ENCODE peak calls at places on chromosome X, in ten cellular contexts. M is A549, Q is heart left ventricle, W is IMR-90, X is upper lobe of left lung, H is breast epithelium, E is transverse colon, F is HepG2, O is gastrocnemius medialis, J is Peyer's patch. B is an unnamed sample.

GRCh38 chrX:133868687-133869086 is 116.7 kb downstream of the GPC3 start:
- DNase-seq in M (no peak), Q (no peak), W (no peak), X (no peak), H (no peak), E (no peak), F (no peak), O (no peak), J (no peak), B (no peak)

GRCh38 chrX:133968109-133968508 is 17.3 kb downstream of the GPC3 start:
- DNase-seq in M (no peak), Q (no peak), W (no peak), X (no peak), H (no peak), E (no peak), F (no peak), O (no peak), J (no peak), B (no peak)

GRCh38 chrX:119605398-119605738 is 856 bp downstream of the NKRF start:
- DNase-seq in M (peak; percentile 28), Q (peak; percentile 26), W (no peak), X (no peak), H (no peak), E (no peak), F (peak; percentile 3), O (no peak), J (peak; percentile 32), B (no peak)

GRCh38 chrX:136130931-136131843 is 16.1 kb upstream of the FHL1 start:
- DNase-seq in M (peak; percentile 40), Q (no peak), W (peak; percentile 82), X (no peak), H (no peak), E (no peak), F (peak; percentile 45), O (no peak), J (no peak), B (no peak)

GRCh38 chrX:45697591-45697990 is 496.9 kb upstream of the DIPK2B start:
- DNase-seq in M (no peak), Q (no peak), W (peak; percentile 90), X (no peak), H (no peak), E (no peak), F (no peak), O (no peak), J (no peak), B (no peak)

GRCh38 chrX:12702509-12703091 is 88.6 kb upstream of the PRPS2 start:
- DNase-seq in M (no peak), Q (no peak), W (no peak), X (no peak), H (no peak), E (no peak), F (peak; percentile 1), O (no peak), J (no peak), B (no peak)

GRCh38 chrX:45006002-45006800 is 133.2 kb downstream of the KDM6A start:
- DNase-seq in M (peak; percentile 10), Q (no peak), W (peak; percentile 29), X (no peak), H (no peak), E (no peak), F (no peak), O (no peak), J (no peak), B (no peak)

GRCh38 chrX:39245024-39245423 is 443.8 kb downstream of the MID1IP1 start:
- DNase-seq in M (no peak), Q (no peak), W (no peak), X (no peak), H (no peak), E (no peak), F (no peak), O (no peak), J (no peak), B (no peak)

GRCh38 chrX:82585868-82586267 is 922.2 kb upstream of the POU3F4 start:
- DNase-seq in M (no peak), Q (no peak), W (no peak), X (no peak), H (no peak), E (no peak), F (no peak), O (no peak), J (no peak), B (no peak)
- H3K9me3 ChIP-seq in M (no peaks in the 10 kb centered on the region), Q (no peaks in the 10 kb centered on the region), W (peaks cover 2% of the 10 kb centered on the region), X (no peaks in the 10 kb centered on the region), H (no peaks in the 10 kb centered on the region), E (no peaks in the 10 kb centered on the region), F (peaks cover 35% of the 10 kb centered on the region), O (no peaks in the 10 kb centered on the region), J (no peaks in the 10 kb centered on the region), B (no peaks in the 10 kb centered on the region)

GRCh38 chrX:69289046-69289838 is 124.0 kb upstream of the PJA1 start:
- DNase-seq in M (no peak), Q (no peak), W (no peak), X (no peak), H (no peak), E (no peak), F (no peak), O (no peak), J (no peak), B (no peak)

GRCh38 chrX:69291111-69291510 is 125.9 kb upstream of the PJA1 start:
- DNase-seq in M (no peak), Q (no peak), W (no peak), X (no peak), H (no peak), E (no peak), F (no peak), O (no peak), J (no peak), B (no peak)

GRCh38 chrX:69289839-69290123 is 124.5 kb upstream of the PJA1 start:
- DNase-seq in M (no peak), Q (no peak), W (no peak), X (no peak), H (no peak), E (no peak), F (no peak), O (no peak), J (no peak), B (no peak)

GRCh38 chrX:69287025-69287540 is 121.8 kb upstream of the PJA1 start:
- DNase-seq in M (no peak), Q (no peak), W (no peak), X (no peak), H (no peak), E (no peak), F (no peak), O (no peak), J (no peak), B (no peak)

DNA sequence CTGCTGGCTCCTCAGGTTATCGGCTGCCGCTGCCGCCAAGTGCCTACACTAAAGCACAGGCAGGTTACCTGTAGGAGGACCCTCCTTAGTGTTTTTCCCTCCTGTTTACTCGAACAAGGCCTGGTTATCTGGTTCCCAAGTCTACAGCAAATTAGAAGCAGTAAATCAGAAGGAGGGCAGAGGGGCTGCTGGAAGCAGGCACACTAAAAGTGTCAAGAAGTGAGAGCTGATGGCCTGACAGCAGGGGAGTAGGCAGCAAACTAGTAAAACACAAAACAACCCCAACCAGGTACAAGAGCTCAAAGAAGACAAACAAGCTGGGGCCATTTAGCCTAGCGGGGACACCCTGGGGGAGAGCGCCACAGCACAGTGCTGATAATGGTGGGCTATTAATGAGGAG is 125.1 kb upstream of the PJA1 start:
- DNase-seq in M (no peak), Q (no peak), W (no peak), X (no peak), H (no peak), E (no peak), F (no peak), O (no peak), J (no peak), B (no peak)
- H3K27ac ChIP-seq in M (no peak overlapping the region), Q (no peak overlapping the region), W (no peak overlapping the region), X (no peak overlapping the region), H (no peak overlapping the region), E (no peak overlapping the region), F (no peak overlapping the region), O (no peak overlapping the region), J (no peak overlapping the region), B (no peak overlapping the region)

GRCh38 chrX:75158054-75158453 is 2.0 kb upstream of the ABCB7 start:
- DNase-seq in M (no peak), Q (no peak), W (no peak), X (no peak), H (no peak), E (no peak), F (no peak), O (no peak), J (no peak), B (no peak)

GRCh38 chrX:75154871-75155270 is 1.2 kb downstream of the ABCB7 start:
- DNase-seq in M (no peak), Q (no peak), W (no peak), X (no peak), H (no peak), E (no peak), F (no peak), O (no peak), J (no peak), B (no peak)

GRCh38 chrX:75155454-75155829 is 641 bp downstream of the ABCB7 start:
- DNase-seq in M (no peak), Q (no peak), W (peak; percentile 4), X (no peak), H (no peak), E (no peak), F (no peak), O (no peak), J (no peak), B (no peak)

GRCh38 chrX:75156537-75156945 is 458 bp upstream of the ABCB7 start:
- DNase-seq in M (no peak), Q (no peak), W (peak; percentile 12), X (no peak), H (no peak), E (no peak), F (no peak), O (no peak), J (no peak), B (no peak)

DNA sequence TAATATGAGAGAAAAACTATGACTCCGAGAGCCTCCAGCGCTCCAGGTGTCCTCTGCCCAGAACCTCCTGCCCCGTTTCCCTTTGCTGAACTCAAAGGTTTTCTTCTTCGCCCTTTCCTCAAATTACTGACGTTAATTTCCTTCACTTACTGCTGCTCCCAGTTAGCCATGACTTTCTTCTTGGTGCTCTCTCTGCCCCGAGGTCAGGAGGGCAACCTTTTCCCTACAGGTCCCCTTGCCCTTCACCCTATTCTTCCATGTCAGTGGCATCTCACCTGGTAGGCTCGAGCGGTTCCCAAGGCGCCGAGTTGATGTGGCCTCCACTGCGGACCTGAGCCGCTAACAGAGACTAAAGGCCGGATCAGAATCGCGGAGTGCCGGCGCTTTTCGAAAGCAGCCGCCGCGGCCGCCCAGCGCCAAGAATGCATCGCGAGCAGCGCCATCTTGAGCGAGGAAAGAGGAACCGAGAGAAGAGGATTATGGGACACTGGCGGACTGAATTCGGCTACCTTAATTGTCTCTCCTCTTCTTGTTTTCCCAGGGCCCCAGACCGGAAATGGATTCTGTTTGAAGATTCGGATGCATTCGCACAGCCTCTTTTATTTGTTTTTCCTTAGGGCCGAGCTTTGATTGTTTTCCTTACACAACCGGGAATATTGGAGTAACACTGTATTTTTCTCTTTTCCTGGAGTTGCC is at the start of gene ABCB7:
- DNase-seq in M (peak; percentile 60), Q (peak; percentile 48), W (peak; percentile 67), X (peak; percentile 90), H (peak; percentile 34), E (peak; percentile 68), F (peak; percentile 65), O (peak; percentile 32), J (peak; percentile 62), B (no peak)
- TF ChIP-seq POLR2A in M (peak; percentile 35), Q (peak; percentile 19), W (no peak), X (peak; percentile 22), H (no peak), E (peak; percentile 40), F (peak; percentile 53), O (peak; percentile 10), J (peak; percentile 16), B (peak; percentile 29)

GRCh38 chrX:57270980-57271379 is 15.5 kb upstream of the FAAH2 start:
- DNase-seq in M (no peak), Q (no peak), W (no peak), X (no peak), H (no peak), E (no peak), F (no peak), O (no peak), J (no peak), B (no peak)

GRCh38 chrX:57265126-57265525 is 21.4 kb upstream of the FAAH2 start:
- DNase-seq in M (no peak), Q (no peak), W (no peak), X (no peak), H (no peak), E (no peak), F (no peak), O (no peak), J (no peak), B (no peak)

GRCh38 chrX:57266871-57267270 is 19.6 kb upstream of the FAAH2 start:
- DNase-seq in M (no peak), Q (no peak), W (no peak), X (no peak), H (no peak), E (no peak), F (no peak), O (no peak), J (no peak), B (no peak)

GRCh38 chrX:57266275-57266674 is 20.2 kb upstream of the FAAH2 start:
- DNase-seq in M (no peak), Q (no peak), W (no peak), X (no peak), H (no peak), E (no peak), F (no peak), O (no peak), J (no peak), B (no peak)

DNA sequence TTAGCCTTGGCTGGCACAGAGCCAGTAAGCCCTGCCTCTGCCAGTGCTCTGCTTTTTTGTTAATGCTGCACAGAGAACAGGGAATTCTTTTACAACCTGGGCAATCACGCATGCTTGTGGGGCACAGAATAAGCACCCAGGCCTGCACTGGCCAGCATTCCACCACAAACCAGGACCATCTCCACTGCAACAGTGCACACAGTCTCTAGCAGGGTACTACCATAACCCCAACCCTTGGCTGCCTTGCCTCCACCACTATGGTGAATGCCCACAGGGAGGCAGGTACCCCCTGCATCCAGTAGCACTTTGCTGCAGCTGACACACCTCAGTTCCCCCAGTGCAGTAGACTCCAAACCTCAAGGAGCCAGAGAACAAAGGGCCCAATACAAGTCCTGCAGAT is 19.2 kb upstream of the FAAH2 start:
- DNase-seq in M (no peak), Q (no peak), W (no peak), X (no peak), H (no peak), E (no peak), F (no peak), O (no peak), J (no peak), B (no peak)
- H3K9me3 ChIP-seq in M (no peaks in the 10 kb centered on the region), Q (no peaks in the 10 kb centered on the region), W (peaks cover 15% of the 10 kb centered on the region), X (peaks cover 5% of the 10 kb centered on the region), H (peaks cover 46% of the 10 kb centered on the region), E (no peaks in the 10 kb centered on the region), F (no peaks in the 10 kb centered on the region), O (no peaks in the 10 kb centered on the region), J (no peaks in the 10 kb centered on the region), B (peaks cover 15% of the 10 kb centered on the region)